ENCODE peak calls at places on chromosomes 3 and 15, in nine cellular contexts. One of them, this sample, is unnamed.

GRCh38 chr3:108662141-108662738 is 72.7 kb downstream of the DZIP3 start:
- DNase-seq in breast epithelium: no peak
- DNase-seq in ovary: peak
- DNase-seq in IMR-90: peak
- DNase-seq in caudate nucleus: no peak
- DNase-seq in thoracic aorta: no peak
- DNase-seq in adrenal gland: peak
- DNase-seq in OCI-LY7: peak
- DNase-seq in mesenchymal stem cell: peak
- DNase-seq in this sample: no peak

GRCh38 chr15:94582368-94582767 is 351.0 kb downstream of the MCTP2 start:
- DNase-seq in mesenchymal stem cell: peak
- DNase-seq in caudate nucleus: no peak
- DNase-seq in ovary: no peak
- DNase-seq in IMR-90: no peak
- DNase-seq in thoracic aorta: no peak
- DNase-seq in OCI-LY7: peak
- DNase-seq in breast epithelium: no peak
- DNase-seq in adrenal gland: no peak
- DNase-seq in this sample: no peak

GRCh38 chr3:188187055-188187454 is 33.1 kb downstream of the LPP start:
- DNase-seq in breast epithelium: no peak
- DNase-seq in mesenchymal stem cell: no peak
- DNase-seq in thoracic aorta: no peak
- DNase-seq in IMR-90: no peak
- DNase-seq in caudate nucleus: no peak
- DNase-seq in OCI-LY7: peak
- DNase-seq in adrenal gland: no peak
- DNase-seq in ovary: no peak
- DNase-seq in this sample: no peak

GRCh38 chr3:44981220-44981619 is 5.2 kb downstream of the EXOSC7 start:
- DNase-seq in IMR-90: peak
- DNase-seq in caudate nucleus: no peak
- DNase-seq in breast epithelium: no peak
- DNase-seq in adrenal gland: no peak
- DNase-seq in OCI-LY7: no peak
- DNase-seq in ovary: no peak
- DNase-seq in mesenchymal stem cell: no peak
- DNase-seq in thoracic aorta: no peak
- DNase-seq in this sample: no peak

GRCh38 chr3:170154084-170154483 is 27.4 kb downstream of the PHC3 start:
- DNase-seq in ovary: no peak
- DNase-seq in adrenal gland: no peak
- DNase-seq in mesenchymal stem cell: no peak
- DNase-seq in breast epithelium: no peak
- DNase-seq in IMR-90: peak
- DNase-seq in OCI-LY7: no peak
- DNase-seq in caudate nucleus: no peak
- DNase-seq in thoracic aorta: no peak
- DNase-seq in this sample: no peak

GRCh38 chr3:43674345-43675085 is 16.2 kb upstream of the ABHD5 start:
- DNase-seq in ovary: no peak
- DNase-seq in mesenchymal stem cell: no peak
- DNase-seq in caudate nucleus: no peak
- DNase-seq in adrenal gland: no peak
- DNase-seq in OCI-LY7: no peak
- DNase-seq in thoracic aorta: no peak
- DNase-seq in breast epithelium: no peak
- DNase-seq in IMR-90: no peak
- DNase-seq in this sample: no peak

GRCh38 chr3:69866988-69867720 is 127.9 kb downstream of the MITF start:
- DNase-seq in ovary: no peak
- DNase-seq in mesenchymal stem cell: peak
- DNase-seq in adrenal gland: no peak
- DNase-seq in caudate nucleus: no peak
- DNase-seq in thoracic aorta: no peak
- DNase-seq in IMR-90: peak
- DNase-seq in breast epithelium: no peak
- DNase-seq in OCI-LY7: no peak
- DNase-seq in this sample: no peak

GRCh38 chr15:91622676-91623342 is 230.7 kb upstream of the SLCO3A1 start:
- DNase-seq in thoracic aorta: no peak
- DNase-seq in breast epithelium: no peak
- DNase-seq in mesenchymal stem cell: no peak
- DNase-seq in ovary: no peak
- DNase-seq in adrenal gland: no peak
- DNase-seq in caudate nucleus: no peak
- DNase-seq in OCI-LY7: no peak
- DNase-seq in IMR-90: no peak
- DNase-seq in this sample: no peak

GRCh38 chr3:45915518-45916231 is 27.6 kb upstream of the CXCR6 start:
- DNase-seq in mesenchymal stem cell: peak
- DNase-seq in caudate nucleus: no peak
- DNase-seq in IMR-90: peak
- DNase-seq in adrenal gland: peak
- DNase-seq in ovary: no peak
- DNase-seq in thoracic aorta: no peak
- DNase-seq in breast epithelium: no peak
- DNase-seq in OCI-LY7: no peak
- DNase-seq in this sample: peak

GRCh38 chr15:25780479-25781255 is 82.5 kb downstream of the ATP10A start:
- DNase-seq in IMR-90: no peak
- DNase-seq in mesenchymal stem cell: no peak
- DNase-seq in caudate nucleus: no peak
- DNase-seq in adrenal gland: no peak
- DNase-seq in thoracic aorta: no peak
- DNase-seq in OCI-LY7: no peak
- DNase-seq in breast epithelium: no peak
- DNase-seq in ovary: no peak
- DNase-seq in this sample: no peak

GRCh38 chr15:50134524-50135024 is 15.5 kb upstream of the ATP8B4 start:
- DNase-seq in thoracic aorta: no peak
- DNase-seq in ovary: no peak
- DNase-seq in mesenchymal stem cell: peak
- DNase-seq in OCI-LY7: no peak
- DNase-seq in adrenal gland: no peak
- DNase-seq in breast epithelium: no peak
- DNase-seq in caudate nucleus: no peak
- DNase-seq in IMR-90: peak
- DNase-seq in this sample: peak

DNA sequence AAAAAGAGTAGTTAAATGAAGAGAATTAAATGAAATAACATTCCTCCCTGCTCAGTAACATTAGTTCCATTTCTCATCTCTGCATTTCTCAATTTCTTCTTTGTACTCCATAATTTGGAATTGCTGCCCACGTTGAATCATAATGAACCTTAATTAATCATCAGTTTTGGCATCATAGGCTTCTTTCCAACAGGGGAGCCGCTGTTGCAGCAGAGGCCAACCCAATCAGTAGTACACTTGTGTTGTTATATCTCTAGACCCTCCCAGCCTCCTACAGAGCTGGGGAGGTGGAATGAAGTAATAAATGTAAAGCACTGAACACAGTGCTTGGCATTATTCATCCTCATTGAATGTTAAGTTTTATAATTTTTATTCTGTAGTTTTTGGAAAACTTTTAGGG is 240.7 kb downstream of the CHST2 start:
- DNase-seq in thoracic aorta: no peak
- DNase-seq in caudate nucleus: no peak
- DNase-seq in adrenal gland: no peak
- DNase-seq in IMR-90: no peak
- DNase-seq in ovary: no peak
- DNase-seq in mesenchymal stem cell: no peak
- DNase-seq in breast epithelium: no peak
- DNase-seq in OCI-LY7: no peak
- DNase-seq in this sample: no peak
- H3K27ac ChIP-seq in thoracic aorta: no peak
- H3K27ac ChIP-seq in caudate nucleus: no peak
- H3K27ac ChIP-seq in adrenal gland: no peak
- H3K27ac ChIP-seq in IMR-90: no peak
- H3K27ac ChIP-seq in ovary: no peak
- H3K27ac ChIP-seq in mesenchymal stem cell: no peak
- H3K27ac ChIP-seq in breast epithelium: peak
- H3K27ac ChIP-seq in OCI-LY7: no peak
- H3K27ac ChIP-seq in this sample: no peak

GRCh38 chr15:64310036-64310435 is 45.9 kb downstream of the CSNK1G1 start:
- DNase-seq in adrenal gland: no peak
- DNase-seq in breast epithelium: no peak
- DNase-seq in ovary: no peak
- DNase-seq in thoracic aorta: no peak
- DNase-seq in caudate nucleus: no peak
- DNase-seq in mesenchymal stem cell: no peak
- DNase-seq in OCI-LY7: no peak
- DNase-seq in IMR-90: no peak
- DNase-seq in this sample: no peak

GRCh38 chr15:64314456-64314855 is 41.5 kb downstream of the CSNK1G1 start:
- DNase-seq in mesenchymal stem cell: no peak
- DNase-seq in thoracic aorta: no peak
- DNase-seq in OCI-LY7: no peak
- DNase-seq in adrenal gland: no peak
- DNase-seq in ovary: no peak
- DNase-seq in IMR-90: peak
- DNase-seq in breast epithelium: no peak
- DNase-seq in caudate nucleus: no peak
- DNase-seq in this sample: peak

GRCh38 chr15:64311566-64311965 is 44.4 kb downstream of the CSNK1G1 start:
- DNase-seq in caudate nucleus: no peak
- DNase-seq in adrenal gland: no peak
- DNase-seq in ovary: no peak
- DNase-seq in breast epithelium: no peak
- DNase-seq in mesenchymal stem cell: no peak
- DNase-seq in thoracic aorta: no peak
- DNase-seq in IMR-90: no peak
- DNase-seq in OCI-LY7: no peak
- DNase-seq in this sample: no peak

DNA sequence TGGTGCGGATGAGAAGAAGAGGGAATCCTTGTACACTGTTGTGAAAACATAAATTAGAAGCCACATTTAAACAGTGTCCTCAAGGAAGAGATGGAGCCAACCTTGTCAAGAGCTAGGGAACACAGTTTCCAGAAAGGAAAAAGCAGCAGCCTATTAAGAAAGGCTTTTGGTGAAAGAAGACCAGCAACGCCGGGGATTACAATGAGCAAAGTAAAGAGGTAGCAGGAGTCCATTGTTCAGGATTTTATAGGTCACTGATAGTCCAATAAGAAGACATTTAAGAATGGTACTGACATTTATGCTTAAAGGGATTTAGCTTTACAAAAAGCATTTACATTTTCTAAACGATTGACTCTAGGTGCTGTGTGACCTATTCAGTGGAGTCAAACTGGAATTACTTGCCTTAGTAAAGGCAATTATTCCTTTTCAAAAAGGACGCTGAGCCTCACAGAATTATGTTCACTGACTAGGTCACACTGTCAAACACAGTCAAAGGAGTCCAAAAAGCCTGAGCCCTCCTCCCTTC is 40.8 kb downstream of the CSNK1G1 start:
- DNase-seq in ovary: no peak
- DNase-seq in thoracic aorta: no peak
- DNase-seq in caudate nucleus: no peak
- DNase-seq in OCI-LY7: no peak
- DNase-seq in IMR-90: no peak
- DNase-seq in mesenchymal stem cell: no peak
- DNase-seq in adrenal gland: no peak
- DNase-seq in breast epithelium: no peak
- DNase-seq in this sample: no peak
- H3K27ac ChIP-seq in ovary: no peak
- H3K27ac ChIP-seq in thoracic aorta: peak
- H3K27ac ChIP-seq in caudate nucleus: no peak
- H3K27ac ChIP-seq in OCI-LY7: no peak
- H3K27ac ChIP-seq in IMR-90: no peak
- H3K27ac ChIP-seq in mesenchymal stem cell: no peak
- H3K27ac ChIP-seq in adrenal gland: no peak
- H3K27ac ChIP-seq in breast epithelium: no peak
- H3K27ac ChIP-seq in this sample: peak

DNA sequence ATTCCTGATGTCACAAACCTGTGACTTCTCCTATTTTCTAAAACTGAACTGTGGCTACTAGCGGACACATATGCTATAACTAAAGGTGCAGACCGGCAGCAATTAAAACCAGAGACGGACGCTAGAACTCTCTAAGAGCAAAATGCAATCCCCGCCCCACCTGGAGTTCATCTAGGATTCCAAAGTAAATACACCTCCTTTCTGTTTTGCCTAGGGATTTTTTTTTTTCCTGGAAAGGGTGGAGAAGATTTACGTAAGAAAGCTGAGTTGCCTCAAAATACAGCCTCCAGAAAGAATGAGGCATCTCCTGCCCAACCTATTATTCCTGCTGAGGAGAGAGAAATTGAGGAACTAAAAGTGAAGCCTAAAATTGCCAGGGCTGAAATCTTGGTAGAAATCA is 150.2 kb downstream of the TP63 start:
- DNase-seq in IMR-90: no peak
- DNase-seq in ovary: no peak
- DNase-seq in OCI-LY7: no peak
- DNase-seq in mesenchymal stem cell: no peak
- DNase-seq in thoracic aorta: no peak
- DNase-seq in caudate nucleus: no peak
- DNase-seq in adrenal gland: no peak
- DNase-seq in breast epithelium: no peak
- DNase-seq in this sample: no peak
- H3K27ac ChIP-seq in IMR-90: no peak
- H3K27ac ChIP-seq in ovary: no peak
- H3K27ac ChIP-seq in OCI-LY7: no peak
- H3K27ac ChIP-seq in mesenchymal stem cell: no peak
- H3K27ac ChIP-seq in thoracic aorta: no peak
- H3K27ac ChIP-seq in caudate nucleus: no peak
- H3K27ac ChIP-seq in adrenal gland: no peak
- H3K27ac ChIP-seq in breast epithelium: no peak
- H3K27ac ChIP-seq in this sample: no peak

DNA sequence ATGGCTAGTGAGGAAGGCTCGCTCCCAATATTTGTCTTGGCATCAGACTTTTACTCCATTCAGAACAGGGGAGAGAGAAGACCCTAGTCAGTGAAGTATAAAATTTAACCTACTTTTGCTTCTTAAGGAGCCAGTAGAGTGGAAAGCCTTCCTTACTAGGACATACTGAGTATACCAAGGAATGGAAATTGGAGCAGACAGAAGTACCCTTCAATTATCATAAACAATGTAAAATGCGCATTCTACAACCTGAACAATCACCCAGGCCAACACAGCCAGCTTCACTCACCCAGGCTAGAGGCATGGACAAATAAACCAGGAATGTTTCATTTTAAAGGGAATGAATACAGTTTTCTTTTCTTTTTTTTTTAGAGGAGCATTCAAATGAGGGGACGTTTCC is 41.9 kb upstream of the PLXND1 start:
- DNase-seq in OCI-LY7: no peak
- DNase-seq in adrenal gland: no peak
- DNase-seq in mesenchymal stem cell: no peak
- DNase-seq in caudate nucleus: no peak
- DNase-seq in breast epithelium: no peak
- DNase-seq in thoracic aorta: no peak
- DNase-seq in IMR-90: no peak
- DNase-seq in ovary: no peak
- DNase-seq in this sample: no peak
- H3K27ac ChIP-seq in OCI-LY7: no peak
- H3K27ac ChIP-seq in adrenal gland: no peak
- H3K27ac ChIP-seq in mesenchymal stem cell: no peak
- H3K27ac ChIP-seq in caudate nucleus: no peak
- H3K27ac ChIP-seq in breast epithelium: no peak
- H3K27ac ChIP-seq in thoracic aorta: no peak
- H3K27ac ChIP-seq in IMR-90: no peak
- H3K27ac ChIP-seq in ovary: no peak
- H3K27ac ChIP-seq in this sample: no peak

GRCh38 chr15:74569731-74570070 is 28.7 kb downstream of the ARID3B start:
- DNase-seq in adrenal gland: no peak
- DNase-seq in IMR-90: no peak
- DNase-seq in OCI-LY7: no peak
- DNase-seq in breast epithelium: no peak
- DNase-seq in ovary: no peak
- DNase-seq in thoracic aorta: no peak
- DNase-seq in mesenchymal stem cell: no peak
- DNase-seq in caudate nucleus: no peak
- DNase-seq in this sample: no peak
- H3K27ac ChIP-seq in adrenal gland: no peak
- H3K27ac ChIP-seq in IMR-90: no peak
- H3K27ac ChIP-seq in OCI-LY7: no peak
- H3K27ac ChIP-seq in breast epithelium: no peak
- H3K27ac ChIP-seq in ovary: no peak
- H3K27ac ChIP-seq in thoracic aorta: peak
- H3K27ac ChIP-seq in mesenchymal stem cell: no peak
- H3K27ac ChIP-seq in caudate nucleus: no peak
- H3K27ac ChIP-seq in this sample: no peak